ENCODE peak calls at places on chromosomes 3 and 15, in nine cellular contexts. Q, R, Z, C, O, K, J, H and F are unnamed samples.
A peak's percentile ranks its signal among the peaks of the same experiment; 100 is the strongest.

GRCh38 chr3:187830181-187830580 is 84.9 kb upstream of the BCL6 start:
- DNase-seq in R (no peak), K (no peak), C (no peak), H (no peak), Z (no peak), O (no peak), Q (no peak), J (no peak), F (no peak)

GRCh38 chr3:32334675-32335074 is 57.0 kb upstream of the CMTM7 start:
- DNase-seq in Z (no peak), Q (peak; percentile 83), R (no peak), O (no peak), J (no peak), K (peak; percentile 51), H (no peak), C (no peak), F (no peak)

GRCh38 chr3:120561251-120562045 is 34.7 kb upstream of the NDUFB4 start:
- DNase-seq in R (peak; percentile 60), K (peak; percentile 88), Q (peak; percentile 89), O (peak; percentile 68), H (no peak), Z (peak; percentile 66), J (no peak), C (peak; percentile 58), F (no peak)

GRCh38 chr3:137767146-137768020 is 3.3 kb downstream of the SOX14 start:
- DNase-seq in O (no peak), J (no peak), R (no peak), K (peak; percentile 94), Z (no peak), H (no peak), C (no peak), Q (peak; percentile 89), F (no peak)

GRCh38 chr3:112445839-112446238 is 53.4 kb downstream of the BTLA start:
- DNase-seq in H (no peak), O (no peak), Q (no peak), C (no peak), R (peak; percentile 28), J (no peak), K (no peak), Z (no peak), F (no peak)

GRCh38 chr15:70854669-70854976 is 666 bp upstream of the LARP6 start:
- DNase-seq in R (peak; percentile 61), H (no peak), O (no peak), Q (no peak), C (no peak), K (peak; percentile 26), Z (no peak), J (no peak), F (no peak)

GRCh38 chr15:71413419-71413818 is 298.1 kb downstream of the THSD4 start:
- DNase-seq in J (no peak), H (no peak), O (no peak), C (no peak), Q (no peak), Z (no peak), R (no peak), K (no peak), F (no peak)

GRCh38 chr3:11014752-11015151 is 22.2 kb downstream of the SLC6A1 start:
- DNase-seq in K (no peak), J (no peak), O (no peak), C (no peak), R (no peak), Q (no peak), H (no peak), Z (no peak), F (no peak)

GRCh38 chr3:187922704-187923393 is 177.6 kb upstream of the BCL6 start:
- DNase-seq in C (no peak), R (peak; percentile 89), Z (no peak), K (no peak), H (no peak), J (no peak), Q (no peak), O (no peak), F (no peak)

GRCh38 chr15:90530250-90531051 is 728 bp downstream of the CRTC3 start:
- DNase-seq in K (peak; percentile 77), H (no peak), O (peak; percentile 74), R (peak; percentile 46), J (no peak), Q (peak; percentile 79), C (peak; percentile 19), Z (peak; percentile 72), F (no peak)

GRCh38 chr3:157066335-157067071 is 93.4 kb downstream of the CCNL1 start:
- DNase-seq in Q (peak; percentile 34), K (no peak), J (no peak), Z (no peak), R (peak; percentile 89), H (no peak), O (no peak), C (no peak), F (no peak)
- H3K27ac ChIP-seq in Q (no peak overlapping the region), K (no peak overlapping the region), J (peak overlapping the region; percentile 81), Z (no peak overlapping the region), R (peak overlapping the region; percentile 68), H (no peak overlapping the region), O (no peak overlapping the region), C (peak overlapping the region; percentile 68), F (peak overlapping the region; percentile 81)

DNA sequence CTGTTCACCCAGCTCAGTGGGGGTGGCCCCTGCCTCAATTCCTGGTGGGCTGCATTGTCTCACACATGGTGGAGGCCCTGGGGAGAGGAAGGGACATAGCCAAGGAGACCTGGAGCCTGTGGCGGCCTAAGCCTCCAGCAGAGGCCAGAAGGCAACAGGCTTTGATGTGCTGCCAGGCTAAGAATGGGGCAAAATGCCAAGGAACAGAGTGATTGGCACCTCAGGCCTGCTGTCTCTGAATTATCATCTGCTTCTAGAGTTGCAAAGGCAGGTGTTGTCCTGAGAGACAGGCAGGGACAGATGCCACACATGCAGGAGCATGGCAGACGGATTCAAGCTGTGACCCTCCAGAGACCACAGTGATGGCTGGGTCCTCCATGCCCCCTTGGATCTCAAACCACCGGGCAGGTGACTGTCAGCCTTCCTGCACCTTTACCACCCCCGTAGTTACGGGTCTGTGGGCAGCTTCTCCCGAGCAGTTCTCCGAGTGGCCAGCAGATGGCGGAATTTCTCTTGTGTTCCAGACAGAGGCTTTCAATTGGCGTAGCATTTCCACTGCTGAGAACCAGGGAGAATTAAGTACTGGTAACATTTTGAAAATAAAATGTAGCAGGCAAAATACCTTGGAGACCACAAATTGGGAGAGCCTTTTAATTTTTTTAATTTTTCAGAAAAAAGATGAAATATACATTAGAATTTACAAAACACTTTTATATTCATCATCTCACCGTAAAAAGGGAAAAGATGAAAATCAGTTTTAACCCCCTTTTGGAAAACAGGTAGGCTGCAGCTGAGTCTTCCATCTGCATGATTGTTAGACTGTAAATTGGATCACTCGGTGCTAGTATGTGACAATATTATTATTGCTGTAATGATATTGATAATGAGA is 525.5 kb upstream of the CFAP20DC start:
- DNase-seq in Q (peak; percentile 96), R (peak; percentile 59), J (peak; percentile 45), K (peak; percentile 90), H (peak; percentile 5), Z (peak; percentile 86), C (peak; percentile 83), O (peak; percentile 87), F (peak; percentile 82)
- H3K27ac ChIP-seq in Q (no peak overlapping the region), R (no peak overlapping the region), J (peak overlapping the region; percentile 65), K (no peak overlapping the region), H (no peak overlapping the region), Z (no peak overlapping the region), C (no peak overlapping the region), O (no peak overlapping the region), F (no peak overlapping the region)

DNA sequence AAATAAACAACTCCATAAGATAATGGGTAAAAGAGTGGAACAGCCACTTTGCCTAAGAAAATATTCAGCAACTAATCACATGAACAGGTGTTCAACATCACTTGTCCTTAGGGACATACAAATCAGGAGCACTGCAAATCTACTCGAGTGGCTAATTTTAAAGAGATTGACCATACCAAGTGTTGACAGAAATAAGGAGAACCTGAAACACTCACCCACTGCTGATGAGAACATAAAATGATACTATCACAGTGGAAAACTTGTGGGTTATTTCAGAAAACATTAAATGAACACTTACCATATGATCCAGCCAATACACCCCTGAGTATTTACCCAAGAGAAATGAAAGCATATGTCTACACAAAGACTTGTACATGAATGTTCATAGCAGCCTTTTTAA is 70.5 kb downstream of the GABRB3 start:
- DNase-seq in K (no peak), J (no peak), Z (no peak), Q (no peak), O (no peak), R (no peak), C (no peak), H (no peak), F (no peak)
- H3K27ac ChIP-seq in K (no peak overlapping the region), J (no peak overlapping the region), Z (no peak overlapping the region), Q (no peak overlapping the region), O (no peak overlapping the region), R (no peak overlapping the region), C (no peak overlapping the region), H (no peak overlapping the region), F (no peak overlapping the region)

GRCh38 chr3:4306091-4306490 is 2.9 kb downstream of the SETMAR start:
- DNase-seq in O (no peak), R (no peak), C (no peak), Q (no peak), H (no peak), Z (no peak), K (no peak), J (no peak), F (no peak)
- H3K27ac ChIP-seq in O (peak overlapping the region; percentile 77), R (no peak overlapping the region), C (peak overlapping the region; percentile 99), Q (no peak overlapping the region), H (peak overlapping the region; percentile 94), Z (no peak overlapping the region), K (no peak overlapping the region), J (no peak overlapping the region), F (peak overlapping the region; percentile 53)

DNA sequence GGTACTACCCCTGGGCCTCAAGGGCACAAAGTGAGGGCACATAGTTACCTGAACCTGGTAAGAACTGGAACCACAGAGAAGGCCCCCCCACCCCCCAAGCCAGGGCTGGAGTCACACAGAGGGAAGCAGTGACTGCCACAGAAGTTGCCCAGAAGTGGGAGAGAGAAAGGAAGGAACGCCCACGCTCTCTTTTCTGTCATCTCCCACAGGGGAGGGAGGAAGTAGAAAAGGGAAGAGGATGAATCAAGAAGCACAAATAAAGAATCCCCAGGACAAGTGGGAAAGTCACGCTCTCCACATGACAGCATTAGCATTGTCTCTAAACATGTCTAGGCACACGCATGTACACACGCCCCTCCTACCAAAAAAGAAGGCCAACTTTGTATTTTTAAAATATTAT is 114.7 kb upstream of the FRMD4B start:
- DNase-seq in H (no peak), C (no peak), J (no peak), O (no peak), Q (no peak), R (no peak), K (no peak), Z (no peak), F (no peak)
- H3K27ac ChIP-seq in H (no peak overlapping the region), C (peak overlapping the region; percentile 59), J (peak overlapping the region; percentile 65), O (no peak overlapping the region), Q (no peak overlapping the region), R (no peak overlapping the region), K (no peak overlapping the region), Z (peak overlapping the region; percentile 58), F (peak overlapping the region; percentile 28)